ENCODE peak calls at places on chromosomes 2 and 18, in four cellular contexts. G is HepG2, Q is endothelial cell of umbilical vein, K is GM23338. B is an unnamed sample.

GRCh38 chr2:9288681-9289338 is 82.2 kb downstream of the ASAP2 start:
- DNase-seq in G (no peak), Q (no peak), K (peak), B (no peak)

GRCh38 chr2:120767486-120768005 is 31.9 kb downstream of the GLI2 start:
- DNase-seq in G (no peak), Q (no peak), K (no peak), B (peak)

GRCh38 chr2:165825041-165825440 is 31.0 kb upstream of the GALNT3 start:
- DNase-seq in G (no peak), Q (no peak), K (no peak), B (no peak)

GRCh38 chr2:136809987-136810386 is 44.6 kb downstream of the THSD7B start:
- DNase-seq in G (no peak), Q (no peak), K (no peak), B (no peak)

GRCh38 chr18:10054366-10054765 is 140.6 kb downstream of the VAPA start:
- DNase-seq in G (no peak), Q (no peak), K (no peak), B (no peak)

GRCh38 chr2:37982847-37983246 is 57.8 kb downstream of the RMDN2 start:
- DNase-seq in G (no peak), Q (no peak), K (peak), B (no peak)

GRCh38 chr2:141911485-141912066 is 219.2 kb downstream of the LRP1B start:
- DNase-seq in G (peak), Q (peak), K (peak), B (no peak)

GRCh38 chr2:156589381-156590079 is 153.4 kb downstream of the GPD2 start:
- DNase-seq in G (peak), Q (peak), K (peak), B (no peak)

GRCh38 chr2:128623776-128624424 is 305.2 kb upstream of the HS6ST1 start:
- DNase-seq in G (no peak), Q (no peak), K (no peak), B (no peak)

GRCh38 chr2:117470311-117471095 is 344.0 kb upstream of the DDX18 start:
- DNase-seq in G (peak), Q (no peak), K (peak), B (no peak)

GRCh38 chr18:64332851-64333250 is 184.0 kb upstream of the LINC00305 start:
- DNase-seq in G (no peak), Q (peak), K (no peak), B (no peak)

GRCh38 chr2:231300020-231300721 is 95.3 kb upstream of the B3GNT7 start:
- DNase-seq in G (peak), Q (peak), K (no peak), B (no peak)

GRCh38 chr2:104863585-104864279 is 9.8 kb downstream of the POU3F3 start:
- DNase-seq in G (no peak), Q (no peak), K (peak), B (no peak)

GRCh38 chr2:65300134-65300771 is 72.6 kb downstream of the ACTR2 start:
- DNase-seq in G (no peak), Q (no peak), K (no peak), B (peak)

GRCh38 chr2:189506514-189506976 is 65.3 kb downstream of the WDR75 start:
- DNase-seq in G (peak), Q (peak), K (no peak), B (no peak)

GRCh38 chr18:35695803-35696202 is 114.3 kb downstream of the GALNT1 start:
- DNase-seq in G (no peak), Q (no peak), K (no peak), B (no peak)

GRCh38 chr2:237597680-237598145 is 7.2 kb upstream of the RAB17 start:
- DNase-seq in G (no peak), Q (no peak), K (no peak), B (peak)

GRCh38 chr2:165667375-165667774 is 126.7 kb downstream of the GALNT3 start:
- DNase-seq in G (no peak), Q (no peak), K (no peak), B (no peak)

DNA sequence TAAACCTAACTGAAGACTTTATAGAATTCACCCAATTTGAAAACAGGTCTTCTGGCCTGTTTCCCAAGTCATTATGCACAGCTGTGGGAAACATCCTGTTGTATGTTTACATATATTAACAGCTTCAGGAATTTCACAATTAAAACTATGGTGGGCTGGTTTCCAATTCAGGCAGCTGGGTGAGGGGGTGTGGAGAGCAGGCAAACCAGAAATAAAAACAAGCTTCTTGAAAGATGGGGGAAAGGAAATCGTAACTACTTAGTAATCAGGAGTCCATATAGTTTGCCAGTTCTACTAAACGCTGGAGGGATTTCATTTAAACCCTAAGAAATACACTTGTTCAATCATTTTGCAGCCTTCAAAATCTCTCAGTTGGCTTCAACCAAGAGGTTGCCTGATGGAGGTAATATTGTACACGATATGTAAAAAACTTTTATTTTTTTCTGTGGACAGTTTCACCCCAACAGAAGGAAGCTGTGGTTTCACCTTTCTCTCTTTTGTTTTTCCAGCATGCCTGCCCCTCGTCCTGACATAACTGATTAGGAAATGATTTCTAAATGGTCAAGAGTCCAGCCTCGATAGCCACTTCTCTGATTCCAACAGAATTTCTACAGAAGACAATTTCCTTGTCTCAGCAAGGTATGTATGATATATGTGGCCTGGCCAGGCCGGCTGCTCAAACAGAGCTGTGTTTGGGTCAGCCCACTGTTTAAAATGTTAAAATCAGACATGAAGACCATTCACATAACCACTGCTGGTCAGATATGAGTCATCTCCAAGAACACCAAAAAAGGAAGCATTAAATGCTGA is 22.6 kb downstream of the ATP8B1 start:
- DNase-seq in G (no peak), Q (peak), K (no peak), B (no peak)
- TF ChIP-seq POLR2AphosphoS5 in G (no peak), Q (peak), K (no peak), B (no peak)

GRCh38 chr2:138061961-138062360 is 97.7 kb downstream of the HNMT start:
- DNase-seq in G (no peak), Q (no peak), K (no peak), B (no peak)

GRCh38 chr2:138058427-138058826 is 94.2 kb downstream of the HNMT start:
- DNase-seq in G (peak), Q (no peak), K (no peak), B (no peak)

GRCh38 chr2:138059487-138059886 is 95.2 kb downstream of the HNMT start:
- DNase-seq in G (no peak), Q (peak), K (no peak), B (no peak)

GRCh38 chr2:138059967-138060635 is 95.8 kb downstream of the HNMT start:
- DNase-seq in G (peak), Q (peak), K (no peak), B (no peak)
- TF ChIP-seq POLR2AphosphoS5 in G (no peak), Q (peak), K (no peak), B (no peak)

DNA sequence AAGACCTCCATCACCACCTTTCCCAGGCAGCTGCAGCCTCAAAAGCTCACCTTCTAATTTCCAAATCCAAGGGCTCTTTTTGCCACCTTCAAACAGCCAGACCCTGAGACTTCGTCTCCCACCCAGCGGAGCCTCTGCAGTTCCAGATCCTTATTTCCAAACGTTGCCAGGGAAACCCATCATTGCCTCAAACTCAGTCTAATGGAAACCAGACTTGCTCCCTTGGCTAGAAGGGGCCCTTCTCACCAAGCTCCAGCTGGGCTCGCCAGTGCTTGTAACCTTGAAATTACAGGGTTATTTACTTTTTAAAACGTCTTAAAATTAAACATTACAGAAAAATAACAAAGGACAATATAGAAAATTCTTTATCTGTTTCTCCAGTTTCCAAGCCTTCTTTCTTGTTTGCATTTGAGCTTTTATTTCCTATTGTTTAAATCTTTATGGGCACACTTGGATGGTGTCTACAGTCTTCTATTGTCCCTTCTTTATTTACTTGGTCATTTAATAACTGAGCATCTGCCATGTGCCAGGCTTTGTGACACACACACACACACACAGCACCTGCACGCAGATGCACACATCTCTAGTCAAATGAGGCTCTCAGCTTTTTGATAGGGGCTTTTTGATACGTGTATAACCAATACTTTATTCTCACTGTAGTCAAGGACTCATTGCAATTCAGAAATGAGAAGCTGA is 36.1 kb downstream of the TRPM8 start:
- DNase-seq in G (no peak), Q (no peak), K (no peak), B (no peak)
- TF ChIP-seq POLR2AphosphoS5 in G (no peak), Q (no peak), K (no peak), B (no peak)

GRCh38 chr2:28809927-28810326 is 707 bp upstream of the SPDYA start:
- DNase-seq in G (no peak), Q (no peak), K (no peak), B (no peak)

GRCh38 chr2:28810384-28811285 is at the start of gene SPDYA:
- DNase-seq in G (no peak), Q (peak), K (peak), B (peak)
- TF ChIP-seq POLR2AphosphoS5 in G (no peak), Q (peak), K (no peak), B (peak)

GRCh38 chr18:38551881-38552280 is 986.3 kb upstream of the CELF4 start:
- DNase-seq in G (no peak), Q (no peak), K (no peak), B (no peak)
- TF ChIP-seq POLR2AphosphoS5 in G (no peak), Q (no peak), K (no peak), B (no peak)

DNA sequence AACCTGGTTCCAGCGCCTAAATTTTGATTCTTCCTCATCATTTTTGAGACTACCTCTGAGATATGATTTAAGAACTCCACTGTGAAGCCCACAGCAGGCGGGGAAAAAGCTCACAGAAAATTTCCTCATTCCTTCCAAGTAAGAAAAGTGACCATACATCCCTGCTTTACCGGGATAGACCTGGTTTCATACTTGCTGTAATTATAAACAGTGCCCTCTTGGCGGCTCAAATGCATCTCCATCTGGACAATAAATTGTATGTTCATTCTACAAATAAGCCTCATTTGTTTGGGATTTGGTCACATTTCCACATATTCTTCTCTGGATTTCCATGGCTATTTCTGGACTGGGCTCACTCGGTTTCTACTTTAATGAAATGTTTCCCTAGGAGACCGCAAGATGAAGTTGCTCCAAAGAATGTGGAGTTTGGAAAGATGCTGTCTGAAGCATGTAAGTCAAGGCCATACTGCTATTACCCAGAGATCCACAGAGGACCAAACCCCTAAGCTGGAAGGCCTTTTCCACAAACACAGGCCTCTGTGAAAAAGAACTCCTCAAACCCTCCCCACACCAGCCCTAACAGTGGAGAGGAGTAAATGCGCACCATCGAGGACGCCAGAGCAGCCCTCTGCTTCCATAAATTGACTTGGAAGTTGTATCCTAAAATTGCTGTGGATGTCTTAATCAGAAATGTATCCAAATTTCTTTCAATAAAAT is 13.9 kb downstream of the STAT1 start:
- DNase-seq in G (no peak), Q (no peak), K (no peak), B (no peak)
- TF ChIP-seq POLR2AphosphoS5 in G (no peak), Q (no peak), K (no peak), B (no peak)

DNA sequence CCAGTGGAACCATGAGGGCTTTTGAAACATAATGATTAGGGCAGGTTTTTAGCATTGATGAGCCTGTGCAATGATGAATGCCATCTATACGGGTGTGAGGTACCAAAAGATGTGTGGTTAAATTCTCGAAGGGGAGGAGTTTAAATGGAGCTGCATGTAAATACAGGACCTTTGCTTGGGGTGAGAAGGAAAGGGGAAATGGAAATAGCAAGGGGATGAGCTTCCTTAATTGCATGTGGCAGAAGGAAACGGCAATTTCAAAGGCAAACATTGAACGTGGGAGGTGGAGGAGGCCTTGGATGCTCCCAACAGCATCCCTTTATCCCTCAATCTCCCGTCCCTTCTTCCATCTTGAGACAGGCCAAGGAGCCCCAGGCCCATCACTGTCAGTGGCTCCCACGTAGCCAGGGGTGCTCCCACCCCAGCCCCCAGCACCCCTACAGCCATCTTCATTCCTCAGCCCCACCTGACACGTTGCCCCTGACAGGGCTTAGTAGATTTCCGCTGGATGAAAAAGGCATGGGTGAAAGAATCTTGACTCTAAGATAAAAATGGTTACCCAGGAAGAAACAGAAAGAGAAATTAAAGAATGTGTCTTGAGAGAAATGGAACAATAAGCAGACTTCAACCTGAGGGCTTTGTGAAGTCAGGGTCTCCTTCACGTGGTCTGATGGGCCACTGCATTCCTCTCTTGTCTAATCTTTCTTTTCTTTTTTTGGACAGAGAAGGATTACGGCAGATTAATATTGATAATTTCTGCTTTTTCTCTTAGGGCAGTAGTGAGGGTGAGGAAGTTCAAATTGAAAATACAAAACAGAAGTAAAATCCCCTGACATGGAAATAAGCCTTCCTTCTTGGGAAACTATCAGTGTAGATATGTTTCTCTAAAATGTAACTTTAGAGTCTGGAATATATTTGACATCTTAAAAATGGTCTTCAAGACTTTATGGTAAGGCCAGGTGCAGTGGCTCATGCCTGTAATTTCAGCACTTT is 32.6 kb downstream of the INPP5D start:
- DNase-seq in G (no peak), Q (no peak), K (no peak), B (peak)
- TF ChIP-seq POLR2AphosphoS5 in G (no peak), Q (no peak), K (no peak), B (no peak)

B was measured in sigmoid colon.